ENCODE peak calls at places on chromosomes 4 and X, in seven cellular contexts. One of them, this sample, is unnamed. For H3K27me3 and H3K4me1, the result is how much of the 10 kb centered on the place peaks cover.

GRCh38 chrX:121128946-121129345 is 81.5 kb downstream of the GLUD2 start:
- DNase-seq in CD4-positive, CD25-positive, alpha-beta regulatory T cell: no peak
- DNase-seq in neural progenitor cell: no peak
- DNase-seq in fibroblast of lung: no peak
- DNase-seq in endodermal cell: no peak
- DNase-seq in GM23248: no peak
- DNase-seq in Panc1: no peak
- DNase-seq in this sample: no peak

GRCh38 chr4:138669479-138670165 is 346.0 kb upstream of the NOCT start:
- DNase-seq in CD4-positive, CD25-positive, alpha-beta regulatory T cell: no peak
- DNase-seq in neural progenitor cell: no peak
- DNase-seq in fibroblast of lung: peak
- DNase-seq in endodermal cell: no peak
- DNase-seq in GM23248: peak
- DNase-seq in Panc1: no peak
- DNase-seq in this sample: no peak

GRCh38 chrX:154458116-154458953 is at the start of gene PLXNA3:
- DNase-seq in CD4-positive, CD25-positive, alpha-beta regulatory T cell: peak
- DNase-seq in neural progenitor cell: peak
- DNase-seq in fibroblast of lung: no peak
- DNase-seq in endodermal cell: peak
- DNase-seq in GM23248: peak
- DNase-seq in Panc1: no peak
- DNase-seq in this sample: no peak

GRCh38 chr4:118905546-118905945 is 16.9 kb downstream of the SYNPO2 start:
- DNase-seq in CD4-positive, CD25-positive, alpha-beta regulatory T cell: no peak
- DNase-seq in neural progenitor cell: no peak
- DNase-seq in fibroblast of lung: no peak
- DNase-seq in endodermal cell: no peak
- DNase-seq in GM23248: peak
- DNase-seq in Panc1: no peak
- DNase-seq in this sample: no peak

GRCh38 chr4:25486171-25486570 is 109.1 kb downstream of the ANAPC4 start:
- DNase-seq in CD4-positive, CD25-positive, alpha-beta regulatory T cell: no peak
- DNase-seq in neural progenitor cell: no peak
- DNase-seq in fibroblast of lung: no peak
- DNase-seq in endodermal cell: no peak
- DNase-seq in GM23248: no peak
- DNase-seq in Panc1: no peak
- DNase-seq in this sample: peak

GRCh38 chr4:145069361-145069760 is 28.6 kb downstream of the ANAPC10 start:
- DNase-seq in CD4-positive, CD25-positive, alpha-beta regulatory T cell: no peak
- DNase-seq in neural progenitor cell: no peak
- DNase-seq in fibroblast of lung: peak
- DNase-seq in endodermal cell: no peak
- DNase-seq in GM23248: peak
- DNase-seq in Panc1: no peak
- DNase-seq in this sample: peak

GRCh38 chr4:186217733-186218293 is 9.5 kb upstream of the KLKB1 start:
- DNase-seq in CD4-positive, CD25-positive, alpha-beta regulatory T cell: no peak
- DNase-seq in neural progenitor cell: no peak
- DNase-seq in fibroblast of lung: no peak
- DNase-seq in endodermal cell: no peak
- DNase-seq in GM23248: no peak
- DNase-seq in Panc1: no peak
- DNase-seq in this sample: no peak

GRCh38 chr4:32117696-32118095 is 1397.5 kb downstream of the PCDH7 start:
- DNase-seq in CD4-positive, CD25-positive, alpha-beta regulatory T cell: no peak
- DNase-seq in neural progenitor cell: peak
- DNase-seq in fibroblast of lung: no peak
- DNase-seq in endodermal cell: no peak
- DNase-seq in GM23248: no peak
- DNase-seq in Panc1: no peak
- DNase-seq in this sample: no peak

GRCh38 chrX:42102586-42103282 is 179.4 kb upstream of the CASK start:
- DNase-seq in CD4-positive, CD25-positive, alpha-beta regulatory T cell: no peak
- DNase-seq in neural progenitor cell: no peak
- DNase-seq in fibroblast of lung: no peak
- DNase-seq in endodermal cell: no peak
- DNase-seq in GM23248: peak
- DNase-seq in Panc1: no peak
- DNase-seq in this sample: no peak

GRCh38 chr4:159487284-159487747 is 384.4 kb downstream of the RAPGEF2 start:
- DNase-seq in CD4-positive, CD25-positive, alpha-beta regulatory T cell: peak
- DNase-seq in neural progenitor cell: peak
- DNase-seq in fibroblast of lung: peak
- DNase-seq in endodermal cell: peak
- DNase-seq in GM23248: peak
- DNase-seq in Panc1: peak
- DNase-seq in this sample: peak

GRCh38 chrX:81021478-81021877 is 180.2 kb downstream of the HMGN5 start:
- DNase-seq in CD4-positive, CD25-positive, alpha-beta regulatory T cell: no peak
- DNase-seq in neural progenitor cell: no peak
- DNase-seq in fibroblast of lung: no peak
- DNase-seq in endodermal cell: no peak
- DNase-seq in GM23248: no peak
- DNase-seq in Panc1: no peak
- DNase-seq in this sample: no peak
- H3K27me3 ChIP-seq in CD4-positive, CD25-positive, alpha-beta regulatory T cell: under half
- H3K27me3 ChIP-seq in neural progenitor cell: under half
- H3K27me3 ChIP-seq in fibroblast of lung: under half
- H3K27me3 ChIP-seq in endodermal cell: under half
- H3K27me3 ChIP-seq in GM23248: under half
- H3K27me3 ChIP-seq in Panc1: under half
- H3K27me3 ChIP-seq in this sample: under half

GRCh38 chrX:17413228-17413627 is 38.2 kb downstream of the NHS start:
- DNase-seq in CD4-positive, CD25-positive, alpha-beta regulatory T cell: no peak
- DNase-seq in neural progenitor cell: no peak
- DNase-seq in fibroblast of lung: peak
- DNase-seq in endodermal cell: no peak
- DNase-seq in GM23248: peak
- DNase-seq in Panc1: peak
- DNase-seq in this sample: peak

GRCh38 chrX:17412692-17413091 is 37.7 kb downstream of the NHS start:
- DNase-seq in CD4-positive, CD25-positive, alpha-beta regulatory T cell: no peak
- DNase-seq in neural progenitor cell: no peak
- DNase-seq in fibroblast of lung: peak
- DNase-seq in endodermal cell: no peak
- DNase-seq in GM23248: peak
- DNase-seq in Panc1: peak
- DNase-seq in this sample: peak

GRCh38 chrX:17405225-17405969 is 30.4 kb downstream of the NHS start:
- DNase-seq in CD4-positive, CD25-positive, alpha-beta regulatory T cell: no peak
- DNase-seq in neural progenitor cell: no peak
- DNase-seq in fibroblast of lung: no peak
- DNase-seq in endodermal cell: no peak
- DNase-seq in GM23248: peak
- DNase-seq in Panc1: peak
- DNase-seq in this sample: peak

GRCh38 chrX:17411189-17411588 is 36.2 kb downstream of the NHS start:
- DNase-seq in CD4-positive, CD25-positive, alpha-beta regulatory T cell: no peak
- DNase-seq in neural progenitor cell: no peak
- DNase-seq in fibroblast of lung: no peak
- DNase-seq in endodermal cell: no peak
- DNase-seq in GM23248: no peak
- DNase-seq in Panc1: no peak
- DNase-seq in this sample: no peak

GRCh38 chrX:17409566-17410290 is 34.7 kb downstream of the NHS start:
- DNase-seq in CD4-positive, CD25-positive, alpha-beta regulatory T cell: no peak
- DNase-seq in neural progenitor cell: peak
- DNase-seq in fibroblast of lung: no peak
- DNase-seq in endodermal cell: no peak
- DNase-seq in GM23248: no peak
- DNase-seq in Panc1: no peak
- DNase-seq in this sample: no peak
- H3K4me1 ChIP-seq in CD4-positive, CD25-positive, alpha-beta regulatory T cell: under half
- H3K4me1 ChIP-seq in neural progenitor cell: under half
- H3K4me1 ChIP-seq in fibroblast of lung: under half
- H3K4me1 ChIP-seq in endodermal cell: under half
- H3K4me1 ChIP-seq in GM23248: under half
- H3K4me1 ChIP-seq in Panc1: under half
- H3K4me1 ChIP-seq in this sample: under half

GRCh38 chrX:135194684-135195083 is 23.5 kb upstream of the CT55 start:
- DNase-seq in CD4-positive, CD25-positive, alpha-beta regulatory T cell: no peak
- DNase-seq in neural progenitor cell: no peak
- DNase-seq in fibroblast of lung: no peak
- DNase-seq in endodermal cell: peak
- DNase-seq in GM23248: no peak
- DNase-seq in Panc1: no peak
- DNase-seq in this sample: no peak

GRCh38 chrX:135200297-135200696 is 29.1 kb upstream of the CT55 start:
- DNase-seq in CD4-positive, CD25-positive, alpha-beta regulatory T cell: no peak
- DNase-seq in neural progenitor cell: no peak
- DNase-seq in fibroblast of lung: no peak
- DNase-seq in endodermal cell: no peak
- DNase-seq in GM23248: no peak
- DNase-seq in Panc1: no peak
- DNase-seq in this sample: no peak
- H3K27me3 ChIP-seq in CD4-positive, CD25-positive, alpha-beta regulatory T cell: under half
- H3K27me3 ChIP-seq in neural progenitor cell: under half
- H3K27me3 ChIP-seq in fibroblast of lung: under half
- H3K27me3 ChIP-seq in endodermal cell: under half
- H3K27me3 ChIP-seq in GM23248: under half
- H3K27me3 ChIP-seq in Panc1: under half
- H3K27me3 ChIP-seq in this sample: under half

GRCh38 chr4:2246384-2247127 is 4.6 kb upstream of the HAUS3 start:
- DNase-seq in CD4-positive, CD25-positive, alpha-beta regulatory T cell: no peak
- DNase-seq in neural progenitor cell: no peak
- DNase-seq in fibroblast of lung: no peak
- DNase-seq in endodermal cell: no peak
- DNase-seq in GM23248: no peak
- DNase-seq in Panc1: no peak
- DNase-seq in this sample: no peak

GRCh38 chr4:2244947-2245786 is 3.2 kb upstream of the HAUS3 start:
- DNase-seq in CD4-positive, CD25-positive, alpha-beta regulatory T cell: no peak
- DNase-seq in neural progenitor cell: no peak
- DNase-seq in fibroblast of lung: no peak
- DNase-seq in endodermal cell: peak
- DNase-seq in GM23248: no peak
- DNase-seq in Panc1: no peak
- DNase-seq in this sample: no peak

GRCh38 chr4:2241410-2242353 is at the start of the genes HAUS3 and POLN:
- DNase-seq in CD4-positive, CD25-positive, alpha-beta regulatory T cell: peak
- DNase-seq in neural progenitor cell: peak
- DNase-seq in fibroblast of lung: peak
- DNase-seq in endodermal cell: peak
- DNase-seq in GM23248: peak
- DNase-seq in Panc1: peak
- DNase-seq in this sample: peak

GRCh38 chr4:2245787-2246275 is 3.9 kb upstream of the HAUS3 start:
- DNase-seq in CD4-positive, CD25-positive, alpha-beta regulatory T cell: no peak
- DNase-seq in neural progenitor cell: no peak
- DNase-seq in fibroblast of lung: no peak
- DNase-seq in endodermal cell: no peak
- DNase-seq in GM23248: no peak
- DNase-seq in Panc1: no peak
- DNase-seq in this sample: no peak

GRCh38 chr4:2243682-2244380 is 1.9 kb upstream of the HAUS3 start:
- DNase-seq in CD4-positive, CD25-positive, alpha-beta regulatory T cell: no peak
- DNase-seq in neural progenitor cell: no peak
- DNase-seq in fibroblast of lung: peak
- DNase-seq in endodermal cell: peak
- DNase-seq in GM23248: peak
- DNase-seq in Panc1: no peak
- DNase-seq in this sample: no peak
- H3K4me1 ChIP-seq in CD4-positive, CD25-positive, alpha-beta regulatory T cell: under half
- H3K4me1 ChIP-seq in neural progenitor cell: under half
- H3K4me1 ChIP-seq in fibroblast of lung: under half
- H3K4me1 ChIP-seq in endodermal cell: under half
- H3K4me1 ChIP-seq in GM23248: under half
- H3K4me1 ChIP-seq in Panc1: under half
- H3K4me1 ChIP-seq in this sample: under half

GRCh38 chrX:108735087-108735679 is 1.2 kb downstream of the IRS4 start:
- DNase-seq in CD4-positive, CD25-positive, alpha-beta regulatory T cell: no peak
- DNase-seq in neural progenitor cell: peak
- DNase-seq in fibroblast of lung: no peak
- DNase-seq in endodermal cell: peak
- DNase-seq in GM23248: no peak
- DNase-seq in Panc1: no peak
- DNase-seq in this sample: no peak
- H3K27me3 ChIP-seq in CD4-positive, CD25-positive, alpha-beta regulatory T cell: under half
- H3K27me3 ChIP-seq in neural progenitor cell: under half
- H3K27me3 ChIP-seq in fibroblast of lung: under half
- H3K27me3 ChIP-seq in endodermal cell: half or more
- H3K27me3 ChIP-seq in GM23248: under half
- H3K27me3 ChIP-seq in Panc1: under half
- H3K27me3 ChIP-seq in this sample: half or more

DNA sequence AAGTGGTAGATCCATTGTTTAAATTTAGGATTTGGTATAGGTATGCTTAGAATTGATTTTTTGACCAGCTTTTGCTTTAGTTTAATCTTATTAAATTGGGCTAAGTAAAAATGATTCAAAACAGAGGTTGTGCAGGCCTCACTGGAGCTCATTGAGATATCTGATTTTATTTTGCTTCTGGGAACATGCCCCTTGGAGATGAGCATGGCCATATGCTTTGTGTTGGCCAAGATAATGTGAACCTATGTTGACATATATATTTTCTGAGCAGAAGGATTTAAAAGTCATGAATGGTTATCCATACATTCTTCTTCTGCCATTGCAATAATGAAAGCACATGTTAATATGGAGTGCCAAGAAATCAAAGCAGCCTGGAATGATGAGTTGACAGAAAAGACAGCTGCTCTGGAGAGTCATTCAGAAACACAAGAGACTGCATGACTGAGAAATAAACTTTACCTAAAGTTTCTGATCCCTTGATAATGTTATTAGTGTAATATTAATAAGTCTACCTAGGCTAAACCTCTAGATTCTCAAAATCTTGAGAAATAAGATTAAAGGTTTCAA is 489.7 kb upstream of the GNPDA2 start:
- DNase-seq in CD4-positive, CD25-positive, alpha-beta regulatory T cell: no peak
- DNase-seq in neural progenitor cell: no peak
- DNase-seq in fibroblast of lung: no peak
- DNase-seq in endodermal cell: no peak
- DNase-seq in GM23248: no peak
- DNase-seq in Panc1: no peak
- DNase-seq in this sample: no peak
- H3K4me1 ChIP-seq in CD4-positive, CD25-positive, alpha-beta regulatory T cell: under half
- H3K4me1 ChIP-seq in neural progenitor cell: under half
- H3K4me1 ChIP-seq in fibroblast of lung: under half
- H3K4me1 ChIP-seq in endodermal cell: under half
- H3K4me1 ChIP-seq in GM23248: under half
- H3K4me1 ChIP-seq in Panc1: under half
- H3K4me1 ChIP-seq in this sample: under half

DNA sequence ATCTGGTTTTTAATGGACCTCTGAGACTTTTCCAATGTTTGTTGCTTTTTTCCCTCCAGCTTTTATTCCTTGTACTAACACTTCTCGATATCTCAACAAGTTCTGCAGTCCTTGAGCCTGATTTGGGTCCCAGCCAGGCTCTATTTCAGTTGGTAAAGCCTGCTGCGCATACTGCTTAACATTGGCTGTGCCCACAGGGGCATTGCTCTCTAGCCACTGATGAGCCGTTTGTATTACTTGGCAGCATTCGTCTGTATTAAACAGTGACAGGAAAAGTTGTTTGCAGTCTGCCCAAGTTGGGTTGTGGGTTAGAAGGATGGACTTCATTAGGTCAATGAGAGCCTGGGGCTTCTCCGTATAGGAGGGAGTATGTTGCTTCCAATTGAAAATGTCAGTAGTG is 59.6 kb upstream of the XAGE1B start:
- DNase-seq in CD4-positive, CD25-positive, alpha-beta regulatory T cell: no peak
- DNase-seq in neural progenitor cell: no peak
- DNase-seq in fibroblast of lung: no peak
- DNase-seq in endodermal cell: no peak
- DNase-seq in GM23248: no peak
- DNase-seq in Panc1: no peak
- DNase-seq in this sample: no peak
- H3K27me3 ChIP-seq in CD4-positive, CD25-positive, alpha-beta regulatory T cell: under half
- H3K27me3 ChIP-seq in neural progenitor cell: under half
- H3K27me3 ChIP-seq in fibroblast of lung: under half
- H3K27me3 ChIP-seq in endodermal cell: under half
- H3K27me3 ChIP-seq in GM23248: under half
- H3K27me3 ChIP-seq in Panc1: under half
- H3K27me3 ChIP-seq in this sample: under half

This sample was measured in foreskin keratinocyte.